ENCODE peak calls at places on chromosome 6, in four cellular contexts. V is lung, J is heart left ventricle, A is left lung. D is an unnamed sample. For H3K4me1, the result is how much of the 10 kb centered on the place peaks cover.

GRCh38 chr6:151905854-151906253 is 98.4 kb downstream of the ESR1 start:
- DNase-seq in V (no peak), J (no peak), A (no peak), D (no peak)

GRCh38 chr6:91464718-91465117 is 877.8 kb upstream of the MAP3K7 start:
- DNase-seq in V (no peak), J (no peak), A (no peak), D (no peak)

GRCh38 chr6:148528292-148528691 is 185.7 kb downstream of the SASH1 start:
- DNase-seq in V (no peak), J (no peak), A (no peak), D (no peak)

GRCh38 chr6:49969588-49969987 is at the start of gene DEFB113:
- DNase-seq in V (no peak), J (no peak), A (no peak), D (no peak)

GRCh38 chr6:3230275-3231212 is 3.1 kb upstream of the TUBB2B start:
- DNase-seq in V (no peak), J (no peak), A (no peak), D (no peak)

GRCh38 chr6:151240036-151240685 is 394 bp downstream of the AKAP12 start:
- DNase-seq in V (peak), J (peak), A (peak), D (peak)

GRCh38 chr6:32132110-32132509 is 2.0 kb upstream of the FKBPL start:
- DNase-seq in V (no peak), J (no peak), A (no peak), D (no peak)

GRCh38 chr6:18405477-18406293 is 18.5 kb downstream of the RNF144B start:
- DNase-seq in V (no peak), J (no peak), A (no peak), D (no peak)

GRCh38 chr6:32082951-32083350 is 26.2 kb downstream of the TNXB start:
- DNase-seq in V (peak), J (peak), A (no peak), D (no peak)

GRCh38 chr6:10495014-10495413 is 26.1 kb upstream of the GCNT2 start:
- DNase-seq in V (no peak), J (no peak), A (no peak), D (no peak)

GRCh38 chr6:37862992-37863391 is 43.5 kb downstream of the ZFAND3 start:
- DNase-seq in V (no peak), J (no peak), A (no peak), D (no peak)

GRCh38 chr6:5950448-5950847 is 56.3 kb downstream of the NRN1 start:
- DNase-seq in V (no peak), J (no peak), A (no peak), D (no peak)

GRCh38 chr6:134443009-134443408 is 125.1 kb upstream of the SGK1 start:
- DNase-seq in V (no peak), J (no peak), A (no peak), D (no peak)

GRCh38 chr6:53033764-53034163 is 31.4 kb upstream of the FBXO9 start:
- DNase-seq in V (no peak), J (no peak), A (no peak), D (no peak)

GRCh38 chr6:163413054-163413344 is 1.5 kb upstream of the QKI start:
- DNase-seq in V (no peak), J (no peak), A (no peak), D (no peak)

GRCh38 chr6:134589512-134589911 is 271.6 kb upstream of the SGK1 start:
- DNase-seq in V (no peak), J (no peak), A (no peak), D (no peak)

GRCh38 chr6:128368213-128369000 is 152.0 kb downstream of the PTPRK start:
- DNase-seq in V (no peak), J (no peak), A (no peak), D (no peak)

GRCh38 chr6:148868314-148868713 is 121.5 kb downstream of the UST start:
- DNase-seq in V (no peak), J (no peak), A (no peak), D (no peak)

GRCh38 chr6:67768972-67769371 is 866.1 kb upstream of the ADGRB3 start:
- DNase-seq in V (no peak), J (no peak), A (no peak), D (no peak)

GRCh38 chr6:13696226-13696625 is 15.4 kb downstream of the RANBP9 start:
- DNase-seq in V (no peak), J (no peak), A (no peak), D (no peak)

GRCh38 chr6:162344935-162345599 is 382.5 kb downstream of the PRKN start:
- DNase-seq in V (no peak), J (no peak), A (no peak), D (no peak)

GRCh38 chr6:28978137-28978491 is 27.0 kb downstream of the ZNF311 start:
- DNase-seq in V (no peak), J (no peak), A (no peak), D (no peak)

GRCh38 chr6:138517635-138518034 is 18.3 kb upstream of the NHSL1 start:
- DNase-seq in V (no peak), J (peak), A (no peak), D (no peak)

GRCh38 chr6:6781172-6781876 is 192.8 kb downstream of the LY86 start:
- DNase-seq in V (no peak), J (no peak), A (no peak), D (no peak)

GRCh38 chr6:107491791-107492674 is 2.1 kb downstream of the SOBP start:
- DNase-seq in V (no peak), J (peak), A (no peak), D (peak)

GRCh38 chr6:39424831-39425230 is 102.3 kb upstream of the KCNK16 start:
- DNase-seq in V (no peak), J (no peak), A (no peak), D (no peak)

GRCh38 chr6:34025851-34026250 is 120.0 kb downstream of the GRM4 start:
- DNase-seq in V (no peak), J (no peak), A (no peak), D (peak)

GRCh38 chr6:1436334-1437306 is 47.2 kb downstream of the FOXF2 start:
- DNase-seq in V (peak), J (no peak), A (no peak), D (no peak)

GRCh38 chr6:51678274-51678673 is 409.1 kb downstream of the PKHD1 start:
- DNase-seq in V (no peak), J (no peak), A (no peak), D (no peak)

GRCh38 chr6:66662196-66662595 is 955.2 kb upstream of the EYS start:
- DNase-seq in V (no peak), J (no peak), A (no peak), D (no peak)

GRCh38 chr6:160973856-160974255 is 17.7 kb upstream of the MAP3K4 start:
- DNase-seq in V (no peak), J (no peak), A (no peak), D (no peak)

GRCh38 chr6:100504786-100505737 is 40.3 kb upstream of the SIM1 start:
- DNase-seq in V (no peak), J (no peak), A (no peak), D (no peak)

GRCh38 chr6:5422321-5422915 is 161.1 kb downstream of the FARS2 start:
- DNase-seq in V (no peak), J (no peak), A (no peak), D (no peak)

GRCh38 chr6:70130865-70131264 is 172.0 kb downstream of the COL9A1 start:
- DNase-seq in V (no peak), J (no peak), A (no peak), D (no peak)

GRCh38 chr6:115783402-115784061 is 277.2 kb downstream of the FRK start:
- DNase-seq in V (no peak), J (no peak), A (no peak), D (no peak)

GRCh38 chr6:111724039-111724438 is 118.4 kb upstream of the TRAF3IP2 start:
- DNase-seq in V (no peak), J (no peak), A (no peak), D (no peak)
- H3K4me1 ChIP-seq in V (under half), J (under half), A (under half), D (under half)

DNA sequence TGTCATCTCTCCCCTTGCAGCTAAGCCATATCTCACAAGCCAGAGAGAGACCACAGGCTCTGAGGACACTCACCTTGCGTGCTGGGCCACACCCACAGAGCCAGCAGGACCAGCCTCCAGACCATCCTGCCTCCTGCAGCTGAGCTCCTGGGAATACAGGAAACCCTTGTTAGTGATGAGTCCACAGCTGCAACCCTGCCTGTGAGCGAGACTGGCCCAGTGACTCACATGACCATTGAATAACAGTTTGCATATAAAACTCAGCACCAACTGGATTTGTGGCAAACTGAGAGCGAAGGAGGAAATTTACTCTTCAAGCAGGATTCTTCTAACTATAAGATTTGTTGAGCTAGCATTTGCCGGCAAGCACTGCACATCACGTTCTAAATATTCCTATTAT is 3.0 kb downstream of the THBS2 start:
- DNase-seq in V (no peak), J (peak), A (peak), D (no peak)
- H3K4me1 ChIP-seq in V (under half), J (under half), A (under half), D (under half)

DNA sequence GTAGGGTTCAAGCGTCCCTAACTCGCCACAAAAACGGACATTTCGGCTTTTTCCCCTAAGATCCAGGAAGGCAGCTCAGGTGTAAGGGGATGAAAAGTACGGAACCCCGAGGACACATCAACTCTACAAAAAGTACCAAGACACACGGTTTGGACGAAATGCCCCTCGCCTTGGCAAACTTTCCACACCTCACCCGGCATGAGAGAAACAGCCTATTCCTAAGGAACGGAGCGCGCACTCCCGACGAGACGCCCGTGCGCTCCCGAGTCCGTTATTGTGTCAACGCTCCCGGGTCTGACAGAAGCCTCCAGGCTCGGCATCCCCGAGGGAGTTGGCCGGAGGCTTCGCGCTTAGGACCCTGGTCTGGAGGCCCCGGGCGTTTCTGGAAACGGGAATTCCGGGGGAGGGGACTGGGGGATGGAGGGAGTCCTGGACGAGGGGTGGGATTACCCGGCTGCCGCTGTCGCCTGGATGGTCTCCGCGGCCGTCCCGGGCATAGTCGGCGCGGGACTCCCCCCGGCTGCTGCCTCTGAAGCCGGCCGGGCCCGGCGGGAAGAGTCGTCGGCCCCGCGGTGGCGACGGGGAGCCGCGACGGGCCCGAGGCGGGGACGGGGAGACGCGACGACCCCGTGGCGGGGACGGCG is 808 bp downstream of the ZNF318 start:
- DNase-seq in V (peak), J (peak), A (peak), D (peak)
- H3K4me1 ChIP-seq in V (under half), J (under half), A (under half), D (under half)

GRCh38 chr6:105398859-105399258 is 4.0 kb downstream of the PREP start:
- DNase-seq in V (no peak), J (no peak), A (no peak), D (no peak)
- H3K4me1 ChIP-seq in V (under half), J (under half), A (under half), D (under half)

GRCh38 chr6:127282184-127282583 is 15.5 kb downstream of the RNF146 start:
- DNase-seq in V (no peak), J (no peak), A (no peak), D (no peak)

GRCh38 chr6:127279815-127280214 is 13.2 kb downstream of the RNF146 start:
- DNase-seq in V (no peak), J (no peak), A (no peak), D (no peak)

GRCh38 chr6:127273499-127273898 is 6.8 kb downstream of the RNF146 start:
- DNase-seq in V (no peak), J (no peak), A (no peak), D (no peak)

GRCh38 chr6:127276336-127276735 is 9.7 kb downstream of the RNF146 start:
- DNase-seq in V (no peak), J (no peak), A (no peak), D (no peak)

GRCh38 chr6:127277878-127278843 is 11.5 kb downstream of the RNF146 start:
- DNase-seq in V (no peak), J (no peak), A (no peak), D (no peak)
- H3K4me1 ChIP-seq in V (under half), J (under half), A (under half), D (under half)

GRCh38 chr6:4380881-4381281 is 245.5 kb upstream of the ECI2 start:
- DNase-seq in V (no peak), J (peak), A (no peak), D (no peak)

GRCh38 chr6:4377635-4378034 is 242.3 kb upstream of the ECI2 start:
- DNase-seq in V (no peak), J (peak), A (no peak), D (no peak)

GRCh38 chr6:4379958-4380357 is 244.6 kb upstream of the ECI2 start:
- DNase-seq in V (no peak), J (no peak), A (no peak), D (no peak)

GRCh38 chr6:4381379-4381778 is 246.0 kb upstream of the ECI2 start:
- DNase-seq in V (no peak), J (peak), A (no peak), D (no peak)

DNA sequence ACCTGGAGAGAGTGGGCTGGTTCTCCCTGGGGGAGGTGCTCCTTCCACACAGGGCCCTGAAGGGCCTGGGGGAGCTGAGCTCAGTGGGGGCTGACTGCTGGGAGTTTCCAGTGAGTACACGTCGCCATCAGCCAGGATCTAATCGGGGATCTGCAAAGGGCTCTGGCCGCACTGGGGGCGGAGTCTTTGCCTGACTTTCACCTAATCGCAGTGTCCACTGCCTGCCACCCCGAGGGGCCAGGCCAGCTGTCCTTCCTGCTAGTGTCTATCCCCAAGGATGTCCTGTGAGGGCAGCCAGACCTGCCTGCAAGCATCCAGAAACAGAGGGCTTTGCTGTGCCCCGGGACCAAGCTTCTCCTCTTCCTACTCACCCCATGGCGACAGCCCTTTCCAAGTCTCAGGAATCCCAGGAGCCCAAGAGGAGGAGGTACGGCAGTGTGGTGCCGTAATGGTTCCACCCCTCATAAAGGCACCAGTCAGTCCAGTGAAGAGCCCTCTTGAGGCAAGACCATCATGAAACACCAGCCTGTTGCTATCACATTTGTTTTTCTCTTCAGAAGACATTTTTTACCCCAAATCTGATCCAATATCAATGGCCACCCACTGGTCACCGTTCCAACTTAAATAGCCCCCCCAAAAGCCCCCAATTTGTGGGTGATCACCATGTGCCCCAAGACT is 243.1 kb upstream of the ECI2 start:
- DNase-seq in V (no peak), J (peak), A (peak), D (no peak)
- H3K4me1 ChIP-seq in V (under half), J (under half), A (under half), D (under half)

DNA sequence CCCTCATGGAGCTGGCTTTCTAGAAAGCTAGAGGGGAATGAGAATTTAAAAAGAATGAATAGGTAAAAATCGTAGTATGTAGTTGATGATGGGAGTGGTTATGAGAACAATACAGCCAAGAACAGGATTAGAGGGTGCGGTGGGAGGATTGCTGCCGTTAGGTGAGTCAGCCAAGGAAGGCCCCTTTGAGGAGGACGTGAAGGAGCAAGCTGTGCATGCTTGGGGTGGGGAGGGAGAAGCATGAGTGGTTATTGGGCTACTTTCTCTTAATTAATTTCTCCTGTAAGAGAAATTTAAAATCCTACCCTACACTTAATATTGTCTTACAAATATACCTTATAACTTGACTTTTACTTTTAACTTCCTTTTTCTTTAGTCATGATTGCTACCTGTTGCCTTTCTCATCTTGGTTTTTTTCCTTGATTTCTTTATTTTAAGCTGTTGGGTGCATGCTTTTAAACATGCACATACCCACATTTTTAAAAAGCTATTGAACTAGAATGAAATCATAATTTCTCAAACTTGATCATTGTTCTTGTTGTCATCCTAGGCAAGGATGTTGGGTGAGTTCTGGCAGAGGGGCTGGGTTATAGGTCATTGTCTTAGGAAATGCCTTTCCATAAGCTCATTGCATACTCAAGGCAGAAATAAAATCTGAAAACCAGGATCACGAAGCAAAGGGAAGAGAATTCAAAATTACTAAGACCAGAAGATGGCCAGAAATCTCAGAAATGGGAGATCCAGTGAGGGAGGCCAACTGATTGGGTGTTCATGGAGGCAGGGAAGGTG is 114.5 kb downstream of the TCP11 start:
- DNase-seq in V (no peak), J (no peak), A (no peak), D (no peak)
- H3K4me1 ChIP-seq in V (under half), J (under half), A (under half), D (under half)

GRCh38 chr6:40723967-40724366 is 136.8 kb upstream of the LRFN2 start:
- DNase-seq in V (no peak), J (no peak), A (no peak), D (no peak)
- H3K4me1 ChIP-seq in V (under half), J (under half), A (under half), D (under half)

DNA sequence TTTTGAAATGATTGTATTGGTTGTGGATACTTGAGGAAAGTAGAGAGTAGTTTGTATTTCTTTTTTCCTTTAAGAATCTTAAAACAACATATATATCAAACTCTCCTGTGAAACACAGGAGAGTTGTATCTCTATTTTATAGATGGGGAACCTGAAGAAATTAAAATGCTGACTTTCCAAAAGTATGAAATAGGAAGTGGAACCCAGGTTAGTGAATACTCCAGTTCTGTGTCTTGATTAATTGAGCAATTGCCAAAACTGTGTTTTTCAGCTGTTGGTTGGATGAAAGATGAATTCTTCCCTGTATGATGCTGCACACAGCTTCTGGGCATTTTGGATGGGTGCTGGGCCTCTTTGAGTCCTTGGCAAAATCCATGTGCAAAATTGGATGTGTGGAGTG is 86.3 kb downstream of the ARID1B start:
- DNase-seq in V (no peak), J (no peak), A (no peak), D (no peak)
- H3K4me1 ChIP-seq in V (under half), J (under half), A (under half), D (under half)

GRCh38 chr6:56808871-56809359 is 146.0 kb upstream of the BEND6 start:
- DNase-seq in V (no peak), J (no peak), A (no peak), D (no peak)

GRCh38 chr6:56807992-56808342 is 146.9 kb upstream of the BEND6 start:
- DNase-seq in V (no peak), J (no peak), A (no peak), D (no peak)

GRCh38 chr6:56807335-56807991 is 147.4 kb upstream of the BEND6 start:
- DNase-seq in V (no peak), J (no peak), A (no peak), D (no peak)

GRCh38 chr6:56804996-56805395 is 149.9 kb upstream of the BEND6 start:
- DNase-seq in V (no peak), J (no peak), A (no peak), D (no peak)

GRCh38 chr6:56806368-56806767 is 148.5 kb upstream of the BEND6 start:
- DNase-seq in V (no peak), J (no peak), A (no peak), D (no peak)
- H3K4me1 ChIP-seq in V (under half), J (under half), A (under half), D (under half)